ENCODE peak calls at places on chromosomes 11 and 22, in six cellular contexts. O, S, V, Y, E and R are unnamed samples.
A peak's percentile ranks its signal among the peaks of the same experiment; 100 is the strongest.

GRCh38 chr11:69393178-69393832 is 88.2 kb upstream of the LINC01488 start:
- DNase-seq in O (no peak), S (no peak), V (no peak), Y (no peak), E (no peak), R (no peak)

GRCh38 chr22:47654922-47655451 is 892.5 kb downstream of the TBC1D22A start:
- DNase-seq in O (no peak), S (no peak), V (no peak), Y (no peak), E (no peak), R (no peak)

GRCh38 chr22:20761536-20761935 is 12.4 kb upstream of the SERPIND1 start:
- DNase-seq in O (peak; percentile 57), S (no peak), V (no peak), Y (peak; percentile 25), E (no peak), R (no peak)

GRCh38 chr11:126328001-126328390 is 24.1 kb downstream of the DCPS start:
- DNase-seq in O (no peak), S (no peak), V (no peak), Y (no peak), E (no peak), R (no peak)

GRCh38 chr11:81989093-81989492 is 744.6 kb downstream of the FAM181B start:
- DNase-seq in O (no peak), S (no peak), V (no peak), Y (peak; percentile 32), E (no peak), R (no peak)

GRCh38 chr11:122665882-122666281 is 10.4 kb downstream of the UBASH3B start:
- DNase-seq in O (no peak), S (no peak), V (no peak), Y (no peak), E (no peak), R (no peak)

GRCh38 chr11:8934735-8935478 is 2.2 kb upstream of the C11orf16 start:
- DNase-seq in O (peak; percentile 62), S (no peak), V (peak; percentile 71), Y (peak; percentile 86), E (no peak), R (peak; percentile 56)

GRCh38 chr11:101180481-101180880 is 50.9 kb upstream of the PGR start:
- DNase-seq in O (no peak), S (no peak), V (no peak), Y (no peak), E (no peak), R (no peak)

GRCh38 chr11:62575156-62575555 is 1.5 kb upstream of the EEF1G start:
- DNase-seq in O (no peak), S (no peak), V (no peak), Y (no peak), E (peak; percentile 65), R (no peak)

GRCh38 chr11:76824083-76824939 is 36.4 kb upstream of the ACER3 start:
- DNase-seq in O (no peak), S (no peak), V (peak; percentile 84), Y (peak; percentile 53), E (peak; percentile 15), R (no peak)

GRCh38 chr11:32034149-32034548 is 56.7 kb upstream of the RCN1 start:
- DNase-seq in O (peak; percentile 99), S (no peak), V (peak; percentile 87), Y (peak; percentile 91), E (no peak), R (no peak)

GRCh38 chr22:20962491-20962945 is 4.5 kb upstream of the AIFM3 start:
- DNase-seq in O (no peak), S (no peak), V (no peak), Y (no peak), E (no peak), R (no peak)

GRCh38 chr22:19943665-19944026 is 2.0 kb upstream of the TXNRD2 start:
- DNase-seq in O (peak; percentile 67), S (no peak), V (peak; percentile 35), Y (peak; percentile 43), E (no peak), R (no peak)

GRCh38 chr11:36492724-36493304 is 17.3 kb downstream of the TRAF6 start:
- DNase-seq in O (peak; percentile 25), S (no peak), V (peak; percentile 78), Y (peak; percentile 75), E (peak; percentile 29), R (no peak)

GRCh38 chr11:13321431-13321830 is 43.8 kb downstream of the BMAL1 start:
- DNase-seq in O (no peak), S (no peak), V (no peak), Y (no peak), E (no peak), R (no peak)

GRCh38 chr11:12694182-12694531 is 19.9 kb downstream of the TEAD1 start:
- DNase-seq in O (no peak), S (no peak), V (no peak), Y (peak; percentile 65), E (peak; percentile 46), R (no peak)

GRCh38 chr11:5154657-5155056 is at the start of gene OR52A1:
- DNase-seq in O (no peak), S (no peak), V (no peak), Y (no peak), E (no peak), R (no peak)

GRCh38 chr11:13269775-13270174 is 7.8 kb upstream of the BMAL1 start:
- DNase-seq in O (peak; percentile 34), S (no peak), V (no peak), Y (peak; percentile 70), E (no peak), R (no peak)

GRCh38 chr11:9838229-9838628 is 174.4 kb downstream of the SWAP70 start:
- DNase-seq in O (peak; percentile 45), S (no peak), V (peak; percentile 48), Y (peak; percentile 50), E (no peak), R (no peak)

GRCh38 chr11:96481204-96481603 is 91.4 kb downstream of the JRKL start:
- DNase-seq in O (no peak), S (no peak), V (no peak), Y (no peak), E (no peak), R (no peak)

GRCh38 chr11:16111690-16112089 is 244.7 kb downstream of the SOX6 start:
- DNase-seq in O (no peak), S (no peak), V (no peak), Y (no peak), E (no peak), R (no peak)

GRCh38 chr22:19974935-19975706 is 33.5 kb upstream of the TXNRD2 start:
- DNase-seq in O (no peak), S (peak; percentile 28), V (no peak), Y (no peak), E (no peak), R (no peak)

GRCh38 chr22:37659066-37659896 is 758 bp downstream of the PDXP start:
- DNase-seq in O (no peak), S (peak; percentile 44), V (no peak), Y (no peak), E (peak; percentile 85), R (no peak)

GRCh38 chr11:73396985-73397384 is 20.8 kb downstream of the RELT start:
- DNase-seq in O (no peak), S (no peak), V (no peak), Y (no peak), E (no peak), R (no peak)

GRCh38 chr11:14783788-14784187 is 108.2 kb downstream of the CYP2R1 start:
- DNase-seq in O (no peak), S (no peak), V (no peak), Y (no peak), E (no peak), R (no peak)

GRCh38 chr11:58060939-58061672 is 30.4 kb downstream of the OR6Q1 start:
- DNase-seq in O (peak; percentile 41), S (no peak), V (no peak), Y (peak; percentile 18), E (no peak), R (no peak)
- TF ChIP-seq CTCF in O (peak; percentile 58), S (no peak), V (peak; percentile 31), Y (peak; percentile 50), E (no peak), R (no peak)

GRCh38 chr11:70697701-70698100 is 299.4 kb downstream of the CTTN start:
- DNase-seq in O (no peak), S (no peak), V (no peak), Y (no peak), E (no peak), R (no peak)

GRCh38 chr11:70694371-70694770 is 296.0 kb downstream of the CTTN start:
- DNase-seq in O (no peak), S (no peak), V (no peak), Y (no peak), E (no peak), R (no peak)

GRCh38 chr11:70696564-70696963 is 298.2 kb downstream of the CTTN start:
- DNase-seq in O (no peak), S (no peak), V (no peak), Y (no peak), E (no peak), R (no peak)

GRCh38 chr11:70695086-70695960 is 297.0 kb downstream of the CTTN start:
- DNase-seq in O (no peak), S (no peak), V (no peak), Y (no peak), E (no peak), R (no peak)

GRCh38 chr11:70696076-70696475 is 297.7 kb downstream of the CTTN start:
- DNase-seq in O (no peak), S (no peak), V (no peak), Y (no peak), E (no peak), R (no peak)
- TF ChIP-seq CTCF in O (no peak), S (no peak), V (no peak), Y (no peak), E (no peak), R (no peak)

GRCh38 chr22:24707477-24707816 is 67.1 kb downstream of the PIWIL3 start:
- DNase-seq in O (no peak), S (no peak), V (no peak), Y (no peak), E (peak; percentile 32), R (no peak)
- TF ChIP-seq CTCF in O (no peak), S (no peak), V (no peak), Y (no peak), E (no peak), R (no peak)

GRCh38 chr22:50545522-50546325 is at the start of gene KLHDC7B:
- DNase-seq in O (no peak), S (no peak), V (no peak), Y (peak; percentile 82), E (no peak), R (no peak)

GRCh38 chr22:50544746-50545253 is 899 bp upstream of the KLHDC7B start:
- DNase-seq in O (no peak), S (peak; percentile 27), V (no peak), Y (no peak), E (peak; percentile 62), R (no peak)

GRCh38 chr22:50544078-50544745 is 1.5 kb upstream of the KLHDC7B start:
- DNase-seq in O (peak; percentile 55), S (peak; percentile 86), V (peak; percentile 65), Y (peak; percentile 53), E (peak; percentile 90), R (no peak)

GRCh38 chr22:50540352-50540751 is 5.3 kb upstream of the KLHDC7B start:
- DNase-seq in O (no peak), S (no peak), V (no peak), Y (no peak), E (no peak), R (no peak)

DNA sequence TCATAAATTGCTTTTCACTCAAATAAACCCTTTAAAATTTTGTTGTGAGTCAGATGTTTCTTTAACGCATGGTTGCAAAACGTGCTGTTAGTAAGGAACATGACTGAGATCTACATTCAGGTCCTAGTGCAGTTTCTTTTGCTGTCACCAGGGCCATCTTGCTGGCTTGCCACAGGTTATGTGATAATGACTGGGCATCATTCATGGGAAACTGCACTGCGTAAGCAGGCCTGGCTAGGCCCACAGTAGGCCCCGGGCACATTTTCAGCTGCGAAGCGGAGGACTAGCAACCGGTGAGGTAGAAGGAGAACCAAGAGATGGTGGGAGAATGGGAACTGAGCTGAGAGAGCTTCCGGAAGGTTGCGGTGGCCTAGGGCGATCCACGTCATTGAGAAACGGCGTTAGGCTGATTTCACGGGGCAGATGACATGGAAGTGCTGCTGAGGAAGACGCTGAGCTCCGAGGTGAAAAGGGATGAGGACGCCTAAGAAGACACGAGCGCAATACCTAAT is 3.2 kb upstream of the KLHDC7B start:
- DNase-seq in O (peak; percentile 35), S (no peak), V (no peak), Y (no peak), E (no peak), R (no peak)
- TF ChIP-seq CTCF in O (peak; percentile 49), S (no peak), V (no peak), Y (peak; percentile 5), E (no peak), R (no peak)